ENCODE peak calls at places on chromosomes 1 and 21, in nine cellular contexts. One of them, this sample, is unnamed.

GRCh38 chr1:189103956-189104355 is 1373.7 kb downstream of the BRINP3 start:
- DNase-seq in WTC11: no peak
- DNase-seq in left lung: no peak
- DNase-seq in astrocyte of the spinal cord: peak
- DNase-seq in AG09319: no peak
- DNase-seq in neural crest cell: no peak
- DNase-seq in brain microvascular endothelial cell: no peak
- DNase-seq in pancreas: no peak
- DNase-seq in esophagus squamous epithelium: no peak
- DNase-seq in this sample: no peak

GRCh38 chr1:175520186-175520585 is 223.2 kb downstream of the TNR start:
- DNase-seq in pancreas: peak
- DNase-seq in neural crest cell: no peak
- DNase-seq in esophagus squamous epithelium: no peak
- DNase-seq in astrocyte of the spinal cord: peak
- DNase-seq in AG09319: no peak
- DNase-seq in brain microvascular endothelial cell: no peak
- DNase-seq in WTC11: no peak
- DNase-seq in left lung: no peak
- DNase-seq in this sample: no peak

GRCh38 chr1:230822092-230822581 is 46.2 kb downstream of the C1orf198 start:
- DNase-seq in left lung: no peak
- DNase-seq in pancreas: no peak
- DNase-seq in neural crest cell: no peak
- DNase-seq in WTC11: no peak
- DNase-seq in AG09319: peak
- DNase-seq in astrocyte of the spinal cord: no peak
- DNase-seq in esophagus squamous epithelium: no peak
- DNase-seq in brain microvascular endothelial cell: no peak
- DNase-seq in this sample: no peak

GRCh38 chr1:112735752-112736151 is 20.6 kb upstream of the PPM1J start:
- DNase-seq in left lung: no peak
- DNase-seq in esophagus squamous epithelium: no peak
- DNase-seq in WTC11: no peak
- DNase-seq in brain microvascular endothelial cell: peak
- DNase-seq in pancreas: no peak
- DNase-seq in AG09319: no peak
- DNase-seq in neural crest cell: no peak
- DNase-seq in astrocyte of the spinal cord: peak
- DNase-seq in this sample: no peak

GRCh38 chr1:89945852-89946476 is 48.9 kb upstream of the ZNF326 start:
- DNase-seq in left lung: no peak
- DNase-seq in brain microvascular endothelial cell: no peak
- DNase-seq in astrocyte of the spinal cord: peak
- DNase-seq in AG09319: no peak
- DNase-seq in WTC11: no peak
- DNase-seq in esophagus squamous epithelium: no peak
- DNase-seq in pancreas: no peak
- DNase-seq in neural crest cell: no peak
- DNase-seq in this sample: peak

GRCh38 chr1:156319664-156320063 is 18.4 kb downstream of the CCT3 start:
- DNase-seq in pancreas: no peak
- DNase-seq in esophagus squamous epithelium: no peak
- DNase-seq in WTC11: no peak
- DNase-seq in AG09319: no peak
- DNase-seq in neural crest cell: no peak
- DNase-seq in brain microvascular endothelial cell: peak
- DNase-seq in astrocyte of the spinal cord: peak
- DNase-seq in left lung: no peak
- DNase-seq in this sample: peak

GRCh38 chr1:67675800-67676199 is 9.2 kb upstream of the GADD45A start:
- DNase-seq in brain microvascular endothelial cell: no peak
- DNase-seq in WTC11: no peak
- DNase-seq in left lung: no peak
- DNase-seq in AG09319: no peak
- DNase-seq in esophagus squamous epithelium: no peak
- DNase-seq in astrocyte of the spinal cord: no peak
- DNase-seq in neural crest cell: no peak
- DNase-seq in pancreas: no peak
- DNase-seq in this sample: no peak

GRCh38 chr1:58968360-58968952 is 184.6 kb upstream of the JUN start:
- DNase-seq in pancreas: peak
- DNase-seq in AG09319: peak
- DNase-seq in astrocyte of the spinal cord: peak
- DNase-seq in brain microvascular endothelial cell: no peak
- DNase-seq in WTC11: no peak
- DNase-seq in left lung: peak
- DNase-seq in esophagus squamous epithelium: no peak
- DNase-seq in neural crest cell: no peak
- DNase-seq in this sample: peak

GRCh38 chr1:39671793-39672550 is at the start of gene NT5C1A:
- DNase-seq in brain microvascular endothelial cell: no peak
- DNase-seq in pancreas: no peak
- DNase-seq in AG09319: no peak
- DNase-seq in neural crest cell: peak
- DNase-seq in WTC11: peak
- DNase-seq in left lung: peak
- DNase-seq in esophagus squamous epithelium: no peak
- DNase-seq in astrocyte of the spinal cord: no peak
- DNase-seq in this sample: peak

GRCh38 chr1:58839871-58840835 is 56.3 kb upstream of the JUN start:
- DNase-seq in pancreas: no peak
- DNase-seq in brain microvascular endothelial cell: no peak
- DNase-seq in esophagus squamous epithelium: no peak
- DNase-seq in AG09319: peak
- DNase-seq in WTC11: no peak
- DNase-seq in astrocyte of the spinal cord: no peak
- DNase-seq in neural crest cell: no peak
- DNase-seq in left lung: no peak
- DNase-seq in this sample: no peak

GRCh38 chr21:44298301-44298700 is 1.6 kb upstream of the PFKL start:
- DNase-seq in brain microvascular endothelial cell: no peak
- DNase-seq in left lung: no peak
- DNase-seq in WTC11: no peak
- DNase-seq in pancreas: no peak
- DNase-seq in neural crest cell: no peak
- DNase-seq in esophagus squamous epithelium: no peak
- DNase-seq in astrocyte of the spinal cord: no peak
- DNase-seq in AG09319: no peak
- DNase-seq in this sample: no peak
- TF ChIP-seq CTCF in brain microvascular endothelial cell: peak
- TF ChIP-seq CTCF in left lung: no peak
- TF ChIP-seq CTCF in WTC11: no peak
- TF ChIP-seq CTCF in pancreas: no peak
- TF ChIP-seq CTCF in neural crest cell: no peak
- TF ChIP-seq CTCF in esophagus squamous epithelium: peak
- TF ChIP-seq CTCF in astrocyte of the spinal cord: peak
- TF ChIP-seq CTCF in AG09319: no peak
- TF ChIP-seq CTCF in this sample: no peak

GRCh38 chr1:10724511-10724910 is 71.9 kb downstream of the CASZ1 start:
- DNase-seq in pancreas: no peak
- DNase-seq in esophagus squamous epithelium: no peak
- DNase-seq in WTC11: no peak
- DNase-seq in left lung: no peak
- DNase-seq in astrocyte of the spinal cord: no peak
- DNase-seq in neural crest cell: no peak
- DNase-seq in AG09319: no peak
- DNase-seq in brain microvascular endothelial cell: no peak
- DNase-seq in this sample: no peak
- TF ChIP-seq CTCF in pancreas: no peak
- TF ChIP-seq CTCF in esophagus squamous epithelium: no peak
- TF ChIP-seq CTCF in WTC11: no peak
- TF ChIP-seq CTCF in left lung: no peak
- TF ChIP-seq CTCF in astrocyte of the spinal cord: no peak
- TF ChIP-seq CTCF in neural crest cell: no peak
- TF ChIP-seq CTCF in AG09319: no peak
- TF ChIP-seq CTCF in brain microvascular endothelial cell: no peak
- TF ChIP-seq CTCF in this sample: no peak

GRCh38 chr1:200530551-200531261 is 89.8 kb downstream of the KIF14 start:
- DNase-seq in esophagus squamous epithelium: no peak
- DNase-seq in AG09319: no peak
- DNase-seq in brain microvascular endothelial cell: no peak
- DNase-seq in pancreas: no peak
- DNase-seq in neural crest cell: no peak
- DNase-seq in astrocyte of the spinal cord: no peak
- DNase-seq in WTC11: no peak
- DNase-seq in left lung: no peak
- DNase-seq in this sample: no peak

GRCh38 chr1:200540281-200540680 is 80.3 kb downstream of the KIF14 start:
- DNase-seq in left lung: no peak
- DNase-seq in astrocyte of the spinal cord: no peak
- DNase-seq in esophagus squamous epithelium: no peak
- DNase-seq in AG09319: no peak
- DNase-seq in neural crest cell: no peak
- DNase-seq in pancreas: no peak
- DNase-seq in brain microvascular endothelial cell: no peak
- DNase-seq in WTC11: no peak
- DNase-seq in this sample: no peak

GRCh38 chr1:200535605-200536004 is 84.9 kb downstream of the KIF14 start:
- DNase-seq in neural crest cell: no peak
- DNase-seq in WTC11: peak
- DNase-seq in pancreas: no peak
- DNase-seq in brain microvascular endothelial cell: no peak
- DNase-seq in left lung: no peak
- DNase-seq in AG09319: no peak
- DNase-seq in astrocyte of the spinal cord: no peak
- DNase-seq in esophagus squamous epithelium: no peak
- DNase-seq in this sample: peak
- TF ChIP-seq CTCF in neural crest cell: peak
- TF ChIP-seq CTCF in WTC11: no peak
- TF ChIP-seq CTCF in pancreas: no peak
- TF ChIP-seq CTCF in brain microvascular endothelial cell: peak
- TF ChIP-seq CTCF in left lung: no peak
- TF ChIP-seq CTCF in AG09319: no peak
- TF ChIP-seq CTCF in astrocyte of the spinal cord: peak
- TF ChIP-seq CTCF in esophagus squamous epithelium: no peak
- TF ChIP-seq CTCF in this sample: no peak

DNA sequence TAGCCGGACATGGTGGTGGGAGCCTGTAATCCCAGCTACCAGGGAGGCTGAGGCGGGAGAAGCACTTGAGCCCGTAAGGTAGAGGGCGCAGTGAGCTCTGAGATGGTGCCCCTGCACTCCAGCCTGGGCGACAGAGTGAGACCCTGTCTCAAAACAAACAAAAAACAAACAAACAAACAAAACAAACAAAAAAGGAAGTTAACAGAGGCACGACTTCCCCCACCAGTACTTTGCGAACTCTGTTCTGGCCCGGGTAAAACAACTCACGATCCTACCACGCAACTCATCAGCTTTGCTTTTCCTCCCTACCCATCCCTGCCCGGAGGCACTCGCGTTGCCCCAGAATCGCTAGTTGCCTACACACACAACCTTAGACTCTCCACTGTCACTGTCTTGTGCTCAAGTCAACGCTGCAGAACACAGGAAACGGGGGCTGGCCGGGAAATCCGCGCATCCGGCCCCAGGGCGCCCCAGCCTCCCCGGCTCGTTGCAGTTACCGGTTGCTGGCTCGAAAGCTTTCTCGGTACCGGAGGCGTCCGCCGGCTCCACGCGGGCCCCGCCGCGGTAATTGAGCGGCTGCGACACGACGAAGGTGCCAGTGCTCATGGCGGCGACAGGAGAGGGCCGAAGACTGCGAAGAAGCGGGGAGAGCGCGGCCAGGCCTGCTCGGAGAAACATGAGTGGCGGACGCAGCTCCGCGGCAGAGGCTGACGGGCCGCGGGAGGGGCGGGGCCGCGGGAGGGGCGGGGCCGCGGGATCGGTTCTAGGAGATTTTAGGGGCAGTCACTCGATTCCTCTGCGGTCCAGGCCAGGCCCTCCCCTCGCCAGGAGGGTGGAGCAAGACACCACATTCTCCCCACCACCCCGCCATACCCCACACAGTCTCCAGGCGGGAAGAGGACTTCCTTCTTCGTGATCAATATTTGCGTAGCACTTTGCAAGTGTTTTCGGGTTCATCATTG is at the start of gene ALDH9A1:
- DNase-seq in AG09319: peak
- DNase-seq in left lung: peak
- DNase-seq in pancreas: peak
- DNase-seq in brain microvascular endothelial cell: peak
- DNase-seq in esophagus squamous epithelium: peak
- DNase-seq in neural crest cell: peak
- DNase-seq in WTC11: peak
- DNase-seq in astrocyte of the spinal cord: peak
- DNase-seq in this sample: peak
- TF ChIP-seq CTCF in AG09319: peak
- TF ChIP-seq CTCF in left lung: peak
- TF ChIP-seq CTCF in pancreas: no peak
- TF ChIP-seq CTCF in brain microvascular endothelial cell: peak
- TF ChIP-seq CTCF in esophagus squamous epithelium: peak
- TF ChIP-seq CTCF in neural crest cell: peak
- TF ChIP-seq CTCF in WTC11: no peak
- TF ChIP-seq CTCF in astrocyte of the spinal cord: peak
- TF ChIP-seq CTCF in this sample: peak

DNA sequence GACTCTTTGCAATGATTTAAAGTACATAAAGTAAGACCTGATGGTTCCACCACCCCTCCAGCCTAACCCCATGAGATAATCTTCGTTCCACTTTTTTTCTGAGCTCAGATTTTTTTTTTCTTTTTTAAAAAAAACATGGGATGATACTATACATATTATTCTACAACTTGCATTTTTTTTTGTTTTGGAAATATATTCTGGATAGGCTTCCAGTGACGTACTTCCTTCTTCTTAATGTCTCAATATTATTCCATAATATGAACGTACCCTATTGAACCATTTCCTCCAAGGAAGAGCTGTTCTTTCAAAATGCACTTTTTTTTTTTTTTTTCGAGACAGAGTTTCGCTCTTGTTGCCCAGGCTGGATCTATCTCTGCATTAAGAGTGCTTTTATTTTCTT is 1.6 kb downstream of the EDEM3 start:
- DNase-seq in left lung: no peak
- DNase-seq in WTC11: no peak
- DNase-seq in astrocyte of the spinal cord: no peak
- DNase-seq in esophagus squamous epithelium: no peak
- DNase-seq in AG09319: no peak
- DNase-seq in pancreas: no peak
- DNase-seq in neural crest cell: no peak
- DNase-seq in brain microvascular endothelial cell: no peak
- DNase-seq in this sample: no peak
- TF ChIP-seq CTCF in left lung: no peak
- TF ChIP-seq CTCF in WTC11: no peak
- TF ChIP-seq CTCF in astrocyte of the spinal cord: no peak
- TF ChIP-seq CTCF in esophagus squamous epithelium: no peak
- TF ChIP-seq CTCF in AG09319: no peak
- TF ChIP-seq CTCF in pancreas: no peak
- TF ChIP-seq CTCF in neural crest cell: no peak
- TF ChIP-seq CTCF in brain microvascular endothelial cell: no peak
- TF ChIP-seq CTCF in this sample: no peak

GRCh38 chr1:198600906-198601305 is 37.9 kb upstream of the PTPRC start:
- DNase-seq in esophagus squamous epithelium: no peak
- DNase-seq in pancreas: no peak
- DNase-seq in left lung: no peak
- DNase-seq in astrocyte of the spinal cord: no peak
- DNase-seq in brain microvascular endothelial cell: no peak
- DNase-seq in AG09319: no peak
- DNase-seq in neural crest cell: no peak
- DNase-seq in WTC11: peak
- DNase-seq in this sample: no peak
- TF ChIP-seq CTCF in esophagus squamous epithelium: no peak
- TF ChIP-seq CTCF in pancreas: no peak
- TF ChIP-seq CTCF in left lung: no peak
- TF ChIP-seq CTCF in astrocyte of the spinal cord: no peak
- TF ChIP-seq CTCF in brain microvascular endothelial cell: no peak
- TF ChIP-seq CTCF in AG09319: no peak
- TF ChIP-seq CTCF in neural crest cell: no peak
- TF ChIP-seq CTCF in WTC11: no peak
- TF ChIP-seq CTCF in this sample: no peak